ENCODE peak calls at places on chromosomes 5 and 9, in four cellular contexts. One of them, this sample, is unnamed.

GRCh38 chr5:154215531-154215930 is 25.0 kb downstream of the GALNT10 start:
- DNase-seq in M059J: no peak
- DNase-seq in spleen: no peak
- DNase-seq in lower leg skin: no peak
- DNase-seq in this sample: no peak

GRCh38 chr9:19631181-19631580 is 157.7 kb downstream of the SLC24A2 start:
- DNase-seq in M059J: no peak
- DNase-seq in lower leg skin: no peak
- DNase-seq in spleen: no peak
- DNase-seq in this sample: no peak

GRCh38 chr5:145483211-145483610 is 351.9 kb downstream of the PRELID2 start:
- DNase-seq in spleen: no peak
- DNase-seq in lower leg skin: no peak
- DNase-seq in M059J: peak
- DNase-seq in this sample: no peak

GRCh38 chr9:89387197-89387849 is 69.0 kb downstream of the SECISBP2 start:
- DNase-seq in spleen: peak
- DNase-seq in lower leg skin: no peak
- DNase-seq in M059J: no peak
- DNase-seq in this sample: no peak

GRCh38 chr5:71828641-71829040 is 109.6 kb downstream of the CARTPT start:
- DNase-seq in lower leg skin: no peak
- DNase-seq in M059J: no peak
- DNase-seq in spleen: no peak
- DNase-seq in this sample: no peak

GRCh38 chr9:70607926-70608325 is 193.5 kb upstream of the KLF9 start:
- DNase-seq in lower leg skin: no peak
- DNase-seq in spleen: no peak
- DNase-seq in M059J: no peak
- DNase-seq in this sample: no peak

GRCh38 chr9:2758162-2758950 is 41.0 kb downstream of the KCNV2 start:
- DNase-seq in lower leg skin: no peak
- DNase-seq in spleen: no peak
- DNase-seq in M059J: no peak
- DNase-seq in this sample: no peak

GRCh38 chr9:16687678-16688369 is 182.6 kb downstream of the BNC2 start:
- DNase-seq in M059J: no peak
- DNase-seq in spleen: no peak
- DNase-seq in lower leg skin: no peak
- DNase-seq in this sample: no peak

GRCh38 chr5:176817369-176817841 is 7.0 kb downstream of the UNC5A start:
- DNase-seq in M059J: no peak
- DNase-seq in spleen: no peak
- DNase-seq in lower leg skin: no peak
- DNase-seq in this sample: no peak

GRCh38 chr5:9239626-9240025 is 306.2 kb downstream of the SEMA5A start:
- DNase-seq in M059J: no peak
- DNase-seq in spleen: no peak
- DNase-seq in lower leg skin: no peak
- DNase-seq in this sample: no peak

GRCh38 chr5:32526815-32527214 is 58.5 kb upstream of the SUB1 start:
- DNase-seq in M059J: no peak
- DNase-seq in spleen: no peak
- DNase-seq in lower leg skin: no peak
- DNase-seq in this sample: no peak

GRCh38 chr5:53288511-53288910 is 179.0 kb upstream of the MOCS2 start:
- DNase-seq in lower leg skin: no peak
- DNase-seq in spleen: no peak
- DNase-seq in M059J: no peak
- DNase-seq in this sample: no peak

GRCh38 chr5:108919591-108920326 is 172.1 kb downstream of the FER start:
- DNase-seq in spleen: no peak
- DNase-seq in M059J: no peak
- DNase-seq in lower leg skin: no peak
- DNase-seq in this sample: no peak

GRCh38 chr9:82570226-82570625 is 492.7 kb downstream of the RASEF start:
- DNase-seq in M059J: peak
- DNase-seq in lower leg skin: no peak
- DNase-seq in spleen: no peak
- DNase-seq in this sample: no peak

GRCh38 chr5:124748687-124749594 is 2.5 kb upstream of the ZNF608 start:
- DNase-seq in spleen: peak
- DNase-seq in M059J: peak
- DNase-seq in lower leg skin: peak
- DNase-seq in this sample: peak

GRCh38 chr9:2469681-2470141 is 151.9 kb upstream of the VLDLR start:
- DNase-seq in lower leg skin: no peak
- DNase-seq in spleen: no peak
- DNase-seq in M059J: peak
- DNase-seq in this sample: no peak

GRCh38 chr9:113991714-113992113 is 86.4 kb downstream of the AMBP start:
- DNase-seq in M059J: no peak
- DNase-seq in lower leg skin: no peak
- DNase-seq in spleen: peak
- DNase-seq in this sample: no peak